ENCODE peak calls at places on chromosomes 5 and 9, in eight cellular contexts. R, P, X, G, Y, D, O and S are unnamed samples. For H3K4me1, the result is how much of the 10 kb centered on the place peaks cover.

GRCh38 chr5:4614088-4614487 is 526.0 kb upstream of the ADAMTS16 start:
- DNase-seq in R (no peak), P (peak), X (no peak), G (no peak), Y (no peak), D (no peak), O (no peak), S (no peak)

GRCh38 chr9:86945868-86946711 is 1.2 kb downstream of the GAS1 start:
- DNase-seq in R (peak), P (peak), X (peak), G (peak), Y (peak), D (peak), O (peak), S (peak)

GRCh38 chr9:2613730-2614271 is 7.8 kb upstream of the VLDLR start:
- DNase-seq in R (no peak), P (no peak), X (no peak), G (no peak), Y (peak), D (no peak), O (no peak), S (no peak)

GRCh38 chr5:9692576-9692975 is 62.4 kb upstream of the TAS2R1 start:
- DNase-seq in R (no peak), P (no peak), X (no peak), G (no peak), Y (no peak), D (no peak), O (no peak), S (no peak)

GRCh38 chr5:117893211-117893610 is 1095.1 kb downstream of the DTWD2 start:
- DNase-seq in R (no peak), P (no peak), X (no peak), G (no peak), Y (no peak), D (no peak), O (no peak), S (peak)

GRCh38 chr9:14480561-14480960 is 166.6 kb upstream of the NFIB start:
- DNase-seq in R (no peak), P (no peak), X (no peak), G (no peak), Y (no peak), D (no peak), O (no peak), S (no peak)

GRCh38 chr9:29214162-29214520 is 1640.9 kb upstream of the C9orf72 start:
- DNase-seq in R (no peak), P (no peak), X (no peak), G (no peak), Y (peak), D (no peak), O (peak), S (peak)

GRCh38 chr5:96067251-96067650 is 105.6 kb upstream of the ELL2 start:
- DNase-seq in R (no peak), P (peak), X (peak), G (no peak), Y (no peak), D (no peak), O (no peak), S (no peak)

GRCh38 chr9:99634185-99634584 is 187.5 kb upstream of the NR4A3 start:
- DNase-seq in R (no peak), P (no peak), X (peak), G (no peak), Y (no peak), D (no peak), O (no peak), S (no peak)

GRCh38 chr5:140648132-140648432 is 453 bp downstream of the IK start:
- DNase-seq in R (no peak), P (no peak), X (peak), G (no peak), Y (no peak), D (no peak), O (peak), S (no peak)

GRCh38 chr9:92010705-92011536 is 60.9 kb upstream of the ROR2 start:
- DNase-seq in R (no peak), P (no peak), X (no peak), G (no peak), Y (peak), D (no peak), O (no peak), S (no peak)

GRCh38 chr9:8733096-8733954 is 933.7 kb upstream of the DMAC1 start:
- DNase-seq in R (peak), P (peak), X (no peak), G (peak), Y (peak), D (no peak), O (no peak), S (peak)

GRCh38 chr9:101792475-101792874 is 54.0 kb upstream of the GRIN3A start:
- DNase-seq in R (no peak), P (no peak), X (no peak), G (no peak), Y (no peak), D (no peak), O (no peak), S (no peak)

GRCh38 chr5:76622973-76623596 is at the start of gene F2RL2:
- DNase-seq in R (no peak), P (peak), X (peak), G (no peak), Y (peak), D (no peak), O (peak), S (peak)
- H3K4me3 ChIP-seq in R (no peak), P (peak), X (no peak), G (no peak), Y (no peak), D (no peak), O (peak), S (peak)

GRCh38 chr9:97629136-97629535 is 4.0 kb downstream of the TSTD2 start:
- DNase-seq in R (no peak), P (no peak), X (no peak), G (no peak), Y (peak), D (no peak), O (no peak), S (no peak)
- H3K4me1 ChIP-seq in R (under half), P (under half), X (under half), G (under half), Y (under half), D (under half), O (under half), S (under half)

GRCh38 chr5:74579215-74579614 is 61.3 kb downstream of the ENC1 start:
- DNase-seq in R (no peak), P (peak), X (no peak), G (no peak), Y (no peak), D (no peak), O (no peak), S (peak)
- H3K4me3 ChIP-seq in R (no peak), P (no peak), X (no peak), G (no peak), Y (no peak), D (no peak), O (no peak), S (no peak)

DNA sequence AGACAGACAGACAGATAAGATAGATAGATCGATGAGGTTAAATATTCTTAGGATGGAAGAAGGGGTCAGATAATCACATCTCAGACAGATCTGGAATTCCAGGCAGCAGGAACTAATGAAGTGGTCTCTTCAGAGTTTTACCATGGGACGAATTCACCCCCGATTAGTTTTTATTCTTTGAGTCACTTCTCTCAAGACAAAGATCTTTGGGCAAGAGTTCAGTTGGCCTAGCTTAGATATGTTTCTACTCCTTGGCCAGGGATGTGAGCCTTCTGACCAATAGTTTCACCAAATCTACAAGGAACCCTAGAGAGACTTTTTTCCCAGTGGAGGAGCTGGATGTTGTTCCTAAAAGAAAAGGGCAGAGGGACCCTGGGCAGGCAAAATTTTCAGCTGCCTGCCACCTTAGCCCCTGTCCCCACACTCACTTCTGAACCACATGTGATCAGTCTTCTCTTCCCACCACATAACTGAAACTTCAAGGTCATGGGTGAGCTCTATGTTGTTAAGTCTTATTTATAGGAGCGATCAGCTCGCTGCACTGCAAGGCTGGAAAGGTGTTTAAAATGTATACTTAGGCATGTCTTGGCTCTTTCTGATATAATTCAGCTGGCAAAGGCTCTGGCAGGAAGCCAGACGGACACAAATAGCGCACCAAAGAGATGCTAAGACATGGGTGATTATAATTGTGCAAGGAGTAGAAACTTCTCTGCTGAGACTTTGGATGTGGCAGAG is 132.9 kb downstream of the PALM2AKAP2 start:
- DNase-seq in R (no peak), P (peak), X (peak), G (no peak), Y (no peak), D (no peak), O (no peak), S (no peak)
- H3K4me1 ChIP-seq in R (under half), P (under half), X (under half), G (under half), Y (under half), D (under half), O (under half), S (under half)

GRCh38 chr5:130743091-130743490 is 422.0 kb downstream of the HINT1 start:
- DNase-seq in R (no peak), P (no peak), X (no peak), G (no peak), Y (no peak), D (no peak), O (no peak), S (no peak)

GRCh38 chr5:130747556-130747955 is 417.5 kb downstream of the HINT1 start:
- DNase-seq in R (no peak), P (no peak), X (no peak), G (no peak), Y (no peak), D (no peak), O (no peak), S (no peak)
- H3K4me3 ChIP-seq in R (no peak), P (no peak), X (no peak), G (no peak), Y (no peak), D (no peak), O (no peak), S (no peak)

DNA sequence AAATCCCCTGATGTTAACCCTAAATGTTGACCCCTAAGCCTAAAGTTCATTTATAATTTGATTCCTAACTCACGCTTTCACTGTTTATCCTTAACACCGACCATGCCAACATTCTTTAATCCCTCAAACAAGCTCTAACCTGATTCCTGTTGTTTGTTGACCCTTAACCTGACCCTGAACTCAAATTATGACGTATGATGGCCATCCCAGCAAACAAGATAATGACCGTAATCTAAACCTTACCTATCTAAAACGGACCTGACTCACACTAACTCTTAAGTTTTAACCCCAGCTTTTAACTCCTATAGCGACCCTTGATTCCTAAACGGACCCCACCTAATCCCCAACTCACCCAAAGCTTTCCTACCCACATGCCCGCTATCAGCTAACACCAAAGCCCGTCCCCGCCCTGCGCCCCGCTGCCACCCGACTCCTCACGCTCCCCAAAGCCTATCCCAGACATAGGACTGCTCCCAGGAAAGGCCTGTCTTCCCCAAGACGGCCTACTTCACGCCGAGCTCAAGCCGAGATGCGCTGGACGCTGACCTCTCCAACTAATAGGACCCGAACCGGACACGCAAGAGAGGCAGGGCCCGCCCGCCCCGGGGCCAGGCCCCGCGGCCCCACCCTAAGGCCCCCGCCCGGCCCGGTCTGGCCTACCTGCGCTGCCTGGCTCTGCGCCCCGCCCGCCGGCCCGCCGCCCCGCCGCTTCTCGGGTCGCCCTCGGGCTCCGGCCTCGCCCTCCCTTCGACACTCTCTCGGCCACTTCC is 395 bp downstream of the TLN1 start:
- DNase-seq in R (no peak), P (no peak), X (no peak), G (no peak), Y (peak), D (no peak), O (peak), S (peak)
- H3K4me1 ChIP-seq in R (half or more), P (half or more), X (under half), G (under half), Y (under half), D (under half), O (half or more), S (under half)

DNA sequence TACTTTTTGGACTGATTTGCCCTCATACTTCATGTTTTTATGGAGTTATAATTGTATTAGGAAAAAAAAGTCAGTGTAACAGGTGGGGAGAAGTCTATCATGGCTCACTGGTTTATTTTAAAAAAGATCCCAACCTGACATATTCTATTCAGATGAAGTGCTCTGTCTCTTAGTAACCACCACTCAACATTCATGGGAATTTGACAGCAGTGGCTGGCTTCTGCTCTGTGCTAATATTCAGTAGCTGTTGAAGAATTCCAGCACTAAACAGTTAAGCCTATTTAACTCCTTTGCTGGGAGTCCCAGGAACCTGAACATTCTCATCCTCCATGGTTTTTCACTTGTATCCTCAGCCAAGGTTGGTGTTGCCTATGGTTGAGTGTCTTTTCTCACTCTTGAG is 23.1 kb downstream of the CMYA5 start:
- DNase-seq in R (no peak), P (no peak), X (no peak), G (no peak), Y (no peak), D (no peak), O (no peak), S (no peak)
- H3K4me3 ChIP-seq in R (no peak), P (no peak), X (no peak), G (no peak), Y (no peak), D (no peak), O (no peak), S (no peak)

DNA sequence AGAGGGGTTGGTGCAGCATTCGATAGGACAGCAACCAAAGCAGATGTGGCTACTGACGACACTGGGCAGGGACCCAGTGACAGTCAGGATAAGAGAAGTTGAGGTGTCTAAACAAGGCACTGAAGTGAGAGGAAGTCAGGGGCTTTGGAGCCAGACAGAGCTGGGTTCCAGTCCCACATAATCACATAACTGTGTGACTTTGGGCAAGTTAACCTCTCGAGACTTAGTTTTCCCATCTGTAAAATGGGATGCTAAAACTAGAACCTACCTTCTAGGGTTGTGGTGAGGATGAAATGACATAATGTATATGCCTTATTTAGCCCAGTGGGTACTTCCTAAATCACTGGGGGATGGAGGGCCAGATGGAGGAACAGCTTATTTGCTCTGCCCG is 3.1 kb downstream of the ANGPTL2 start:
- DNase-seq in R (no peak), P (no peak), X (no peak), G (no peak), Y (no peak), D (no peak), O (no peak), S (no peak)
- H3K4me1 ChIP-seq in R (under half), P (under half), X (under half), G (under half), Y (under half), D (under half), O (under half), S (under half)

DNA sequence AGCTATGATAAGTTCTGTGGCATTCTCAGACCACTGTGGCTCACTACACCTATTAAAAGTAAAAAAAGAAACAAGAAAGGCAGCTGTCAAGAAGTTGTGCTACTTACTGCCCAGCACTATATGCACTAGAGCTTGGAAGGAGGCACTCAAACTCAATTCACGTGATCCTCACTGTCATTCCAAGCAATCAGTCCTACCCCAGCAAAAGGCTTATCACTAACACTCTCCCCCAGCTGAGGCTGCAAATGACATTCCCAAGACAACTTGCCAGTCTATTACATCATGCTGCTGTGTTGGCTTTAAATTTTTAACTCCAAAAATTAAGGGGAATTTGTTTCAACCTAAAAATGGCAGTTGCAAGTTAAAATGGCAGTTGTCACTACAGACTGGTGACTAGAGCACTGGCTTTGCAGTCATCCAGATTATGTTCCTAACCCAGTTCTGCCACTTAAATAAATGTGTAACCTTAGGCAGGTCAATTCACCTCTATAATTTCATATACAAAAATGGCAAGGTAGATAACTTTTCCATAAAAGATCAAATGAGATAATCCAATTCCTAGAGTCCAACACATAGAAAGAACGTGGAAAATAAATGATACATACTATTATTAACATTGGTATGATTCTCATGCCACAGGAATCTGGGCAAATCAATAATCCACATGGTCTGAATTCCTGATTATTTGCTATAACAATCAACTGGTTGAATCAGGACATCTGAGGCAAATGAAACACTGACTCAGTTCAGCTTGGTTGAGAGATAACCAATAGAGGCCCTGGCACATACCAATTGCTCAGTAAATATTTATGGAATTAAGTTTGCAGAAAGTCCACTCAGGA is 52.4 kb downstream of the FBXW11 start:
- DNase-seq in R (no peak), P (peak), X (peak), G (no peak), Y (no peak), D (no peak), O (no peak), S (no peak)
- H3K4me3 ChIP-seq in R (no peak), P (peak), X (peak), G (no peak), Y (no peak), D (no peak), O (peak), S (no peak)